ENCODE peak calls at places on chromosomes 6 and 20, in six cellular contexts. G is transverse colon, S is astrocyte of the spinal cord, B is cardiac fibroblast, C is fibroblast of the aortic adventitia, R is uterus. Q is an unnamed sample.

GRCh38 chr6:160103825-160104100 is 17.9 kb upstream of the SLC22A1 start:
- DNase-seq in B (no peak), G (no peak), S (no peak), C (peak; percentile 15), R (no peak), Q (no peak)

GRCh38 chr6:93447874-93448273 is 28.5 kb upstream of the EPHA7 start:
- DNase-seq in R (no peak), S (no peak), C (no peak), G (peak; percentile 8), B (no peak), Q (no peak)

GRCh38 chr20:58086763-58087566 is 141.5 kb downstream of the ANKRD60 start:
- DNase-seq in B (peak; percentile 56), G (peak; percentile 48), R (peak; percentile 6), S (peak; percentile 55), C (peak; percentile 42), Q (peak; percentile 26)

GRCh38 chr20:34066476-34067090 is 45.5 kb downstream of the EIF2S2 start:
- DNase-seq in C (peak; percentile 78), R (no peak), B (peak; percentile 63), G (no peak), S (no peak), Q (peak; percentile 50)

GRCh38 chr6:4395386-4395785 is 260.0 kb upstream of the ECI2 start:
- DNase-seq in G (no peak), C (no peak), B (no peak), R (no peak), S (no peak), Q (no peak)

GRCh38 chr6:170420791-170421776 is 114.5 kb downstream of the FAM120B start:
- DNase-seq in S (no peak), C (no peak), R (no peak), B (no peak), G (no peak), Q (no peak)

GRCh38 chr6:16583151-16583762 is 178.0 kb downstream of the ATXN1 start:
- DNase-seq in G (peak; percentile 22), B (no peak), C (peak; percentile 61), R (no peak), S (no peak), Q (no peak)

GRCh38 chr6:128599036-128599435 is 78.6 kb upstream of the PTPRK start:
- DNase-seq in G (no peak), B (no peak), S (peak; percentile 8), C (no peak), R (no peak), Q (no peak)

GRCh38 chr20:3239026-3239866 is at the start of gene SLC4A11:
- DNase-seq in G (peak; percentile 77), B (peak; percentile 68), R (no peak), S (peak; percentile 59), C (peak; percentile 47), Q (peak; percentile 41)

GRCh38 chr6:137823826-137824501 is 43.1 kb upstream of the TNFAIP3 start:
- DNase-seq in R (peak; percentile 51), G (peak; percentile 65), C (peak; percentile 66), S (peak; percentile 72), B (peak; percentile 93), Q (peak; percentile 92)

GRCh38 chr6:154733610-154734379 is 579 bp downstream of the SCAF8 start:
- DNase-seq in B (peak; percentile 98), C (peak; percentile 94), R (peak; percentile 96), G (peak; percentile 96), S (peak; percentile 97), Q (peak; percentile 95)
- TF ChIP-seq CTCF in B (no peak), C (peak; percentile 9), R (peak; percentile 30), G (no peak), S (no peak), Q (no peak)

GRCh38 chr6:12636336-12636735 is 80.2 kb upstream of the PHACTR1 start:
- DNase-seq in R (no peak), S (no peak), B (no peak), G (no peak), C (no peak), Q (no peak)
- TF ChIP-seq CTCF in R (no peak), S (peak; percentile 15), B (peak; percentile 7), G (no peak), C (peak; percentile 21), Q (peak; percentile 54)

GRCh38 chr6:25995507-25995906 is 32.9 kb downstream of the TRIM38 start:
- DNase-seq in C (no peak), S (peak; percentile 32), G (no peak), B (no peak), R (no peak), Q (no peak)

GRCh38 chr6:25991785-25992412 is 29.3 kb downstream of the TRIM38 start:
- DNase-seq in B (peak; percentile 57), C (peak; percentile 57), S (peak; percentile 79), G (peak; percentile 80), R (peak; percentile 66), Q (peak; percentile 26)

GRCh38 chr6:25992413-25993037 is 29.9 kb downstream of the TRIM38 start:
- DNase-seq in R (peak; percentile 94), S (peak; percentile 94), G (peak; percentile 97), B (peak; percentile 94), C (peak; percentile 90), Q (peak; percentile 86)

GRCh38 chr6:25990172-25990873 is 27.7 kb downstream of the TRIM38 start:
- DNase-seq in G (no peak), S (no peak), C (no peak), B (no peak), R (no peak), Q (no peak)

DNA sequence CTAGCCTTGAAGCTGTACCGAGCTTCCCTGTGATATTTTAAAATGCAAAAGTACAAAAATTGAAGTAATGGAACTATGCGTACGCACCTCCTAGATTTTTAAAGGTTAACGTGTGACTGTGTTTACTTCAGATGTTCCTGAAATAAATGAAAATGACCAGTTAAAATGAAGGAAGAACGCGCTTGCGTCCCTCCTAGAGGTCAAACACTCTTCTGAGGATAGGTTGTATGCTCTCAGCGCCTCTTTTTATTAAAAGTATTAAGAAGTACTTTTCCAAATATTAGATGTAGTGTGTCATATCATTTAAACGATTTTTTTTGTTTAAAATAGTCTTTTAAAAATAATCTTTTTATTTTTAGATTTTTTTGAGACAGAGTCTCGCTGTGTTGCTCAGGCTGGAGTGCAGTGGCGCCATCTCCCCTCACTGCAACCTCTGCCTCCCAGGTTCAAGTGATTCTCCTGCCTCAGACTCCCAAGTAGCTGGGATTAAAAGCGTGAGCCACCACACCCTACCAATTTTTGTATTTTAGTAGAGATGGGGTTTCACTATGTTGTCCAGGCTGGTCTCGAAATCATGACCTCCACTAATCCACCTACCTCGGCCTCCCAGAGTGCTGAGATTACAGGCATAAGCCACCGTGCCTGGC is 30.6 kb downstream of the TRIM38 start:
- DNase-seq in C (no peak), B (no peak), S (no peak), G (peak; percentile 21), R (no peak), Q (no peak)
- TF ChIP-seq CTCF in C (no peak), B (no peak), S (no peak), G (no peak), R (no peak), Q (no peak)

GRCh38 chr20:63920226-63920625 is 25.3 kb downstream of the DNAJC5 start:
- DNase-seq in B (no peak), G (no peak), C (no peak), R (no peak), S (no peak), Q (no peak)

GRCh38 chr20:63923626-63924025 is 28.7 kb downstream of the DNAJC5 start:
- DNase-seq in C (peak; percentile 68), S (no peak), G (no peak), R (no peak), B (peak; percentile 56), Q (no peak)

GRCh38 chr20:63926298-63926697 is 29.9 kb downstream of the UCKL1 start:
- DNase-seq in S (no peak), R (no peak), C (no peak), G (no peak), B (no peak), Q (no peak)

GRCh38 chr20:63929071-63929470 is 27.1 kb downstream of the UCKL1 start:
- DNase-seq in B (no peak), R (no peak), G (no peak), C (no peak), S (no peak), Q (no peak)

GRCh38 chr20:63924241-63924640 is 29.3 kb downstream of the DNAJC5 start:
- DNase-seq in R (no peak), S (no peak), B (no peak), G (no peak), C (no peak), Q (no peak)
- TF ChIP-seq CTCF in R (no peak), S (no peak), B (no peak), G (no peak), C (no peak), Q (no peak)

DNA sequence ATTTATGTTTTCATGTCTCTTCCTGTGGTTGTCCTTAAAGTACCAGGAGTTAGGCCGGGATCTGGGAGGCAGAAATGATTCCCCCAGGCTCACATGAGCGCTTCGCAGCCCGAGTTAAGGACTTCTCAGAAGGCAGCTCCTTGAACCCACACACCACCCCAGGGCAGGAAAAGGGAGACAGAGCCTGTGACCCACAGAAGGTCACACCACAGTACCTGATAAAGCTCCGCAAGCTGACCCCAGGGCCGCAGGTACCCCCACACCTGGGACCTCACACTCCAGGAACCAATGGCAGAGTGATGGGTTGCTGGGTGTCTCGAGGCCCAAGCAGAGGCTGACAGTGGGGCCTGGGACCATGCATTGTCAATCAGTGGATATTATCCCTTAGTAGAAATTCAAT is 207.6 kb downstream of the CDH4 start:
- DNase-seq in S (no peak), R (no peak), G (no peak), C (no peak), B (no peak), Q (no peak)
- TF ChIP-seq CTCF in S (no peak), R (no peak), G (no peak), C (no peak), B (no peak), Q (no peak)

GRCh38 chr6:15444081-15444731 is 198.3 kb downstream of the JARID2 start:
- DNase-seq in R (no peak), S (no peak), C (no peak), B (no peak), G (no peak), Q (no peak)
- TF ChIP-seq CTCF in R (no peak), S (no peak), C (no peak), B (no peak), G (no peak), Q (no peak)

GRCh38 chr20:10671221-10671849 is 2.5 kb downstream of the JAG1 start:
- DNase-seq in B (peak; percentile 98), C (peak; percentile 96), R (peak; percentile 93), G (peak; percentile 83), S (peak; percentile 90), Q (peak; percentile 94)
- TF ChIP-seq CTCF in B (peak; percentile 69), C (peak; percentile 80), R (peak; percentile 67), G (peak; percentile 47), S (peak; percentile 73), Q (peak; percentile 75)

DNA sequence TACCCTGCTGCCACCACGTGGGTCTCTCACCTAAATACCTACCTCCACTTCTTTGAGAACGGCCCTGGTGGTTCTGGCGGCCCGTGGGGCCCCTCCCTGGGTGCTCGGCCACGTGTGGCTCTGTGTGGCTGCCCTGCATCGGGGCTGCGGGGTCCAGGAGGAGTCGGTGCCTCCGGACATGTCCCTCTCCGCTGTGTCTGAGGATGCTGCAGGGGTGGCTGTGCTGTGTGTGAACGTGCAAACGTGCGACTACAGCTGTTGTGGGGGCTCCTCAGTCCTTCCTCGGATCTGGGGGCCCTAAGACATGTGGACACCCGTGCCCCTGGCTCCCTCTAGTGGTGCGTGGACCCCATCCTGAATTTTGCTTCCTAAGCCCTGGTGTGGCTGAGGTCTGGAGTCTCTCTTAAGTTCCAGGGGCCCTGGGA is 691.8 kb downstream of the QKI start:
- DNase-seq in S (peak; percentile 48), B (peak; percentile 40), R (no peak), C (peak; percentile 2), G (no peak), Q (no peak)
- TF ChIP-seq CTCF in S (peak; percentile 74), B (peak; percentile 50), R (no peak), C (peak; percentile 24), G (no peak), Q (peak; percentile 57)

Q was measured in HFFc6.